ENCODE peak calls at places on chromosomes 1 and 21, in seven cellular contexts. W is amygdala, N is mucosa of gallbladder, Q is ovary, E is NCI-H2029 treated with DMSO at 0.1 percent for 48 hours, S is hepatocyte, R is ELF-1. T is an unnamed sample.

GRCh38 chr1:24424207-24424606 is 8.6 kb downstream of the NIPAL3 start:
- DNase-seq in W (no peak), N (no peak), Q (no peak), E (no peak), S (no peak), R (no peak), T (no peak)

GRCh38 chr21:34857874-34858273 is 189.1 kb downstream of the CLIC6 start:
- DNase-seq in W (no peak), N (no peak), Q (no peak), E (no peak), S (no peak), R (peak), T (no peak)

GRCh38 chr1:91809267-91809666 is 76.7 kb downstream of the TGFBR3 start:
- DNase-seq in W (no peak), N (no peak), Q (no peak), E (no peak), S (no peak), R (no peak), T (no peak)

GRCh38 chr1:10399487-10399917 is 638 bp downstream of the PGD start:
- DNase-seq in W (no peak), N (no peak), Q (no peak), E (no peak), S (peak), R (no peak), T (peak)

GRCh38 chr1:157181258-157181657 is 43.1 kb upstream of the ETV3 start:
- DNase-seq in W (no peak), N (no peak), Q (no peak), E (no peak), S (no peak), R (no peak), T (no peak)

GRCh38 chr1:167274061-167274460 is 53.4 kb downstream of the POU2F1 start:
- DNase-seq in W (no peak), N (no peak), Q (no peak), E (no peak), S (no peak), R (no peak), T (no peak)

GRCh38 chr1:178172939-178173338 is 79.0 kb downstream of the RASAL2 start:
- DNase-seq in W (no peak), N (no peak), Q (no peak), E (no peak), S (no peak), R (no peak), T (no peak)

GRCh38 chr1:172357753-172358152 is 62.7 kb upstream of the C1orf105 start:
- DNase-seq in W (no peak), N (no peak), Q (no peak), E (no peak), S (no peak), R (no peak), T (no peak)

GRCh38 chr1:12072741-12073140 is 9.6 kb downstream of the TNFRSF8 start:
- DNase-seq in W (no peak), N (no peak), Q (no peak), E (no peak), S (no peak), R (no peak), T (no peak)

GRCh38 chr1:31624354-31625179 is 7.1 kb downstream of the HCRTR1 start:
- DNase-seq in W (no peak), N (no peak), Q (no peak), E (no peak), S (no peak), R (no peak), T (no peak)

GRCh38 chr21:31173881-31174555 is 135.7 kb upstream of the KRTAP19-8 start:
- DNase-seq in W (no peak), N (peak), Q (no peak), E (no peak), S (no peak), R (peak), T (peak)

GRCh38 chr1:41547781-41548560 is 63.5 kb upstream of the EDN2 start:
- DNase-seq in W (no peak), N (no peak), Q (no peak), E (peak), S (no peak), R (no peak), T (no peak)

GRCh38 chr1:31572323-31573104 is 3.8 kb upstream of the TINAGL1 start:
- DNase-seq in W (no peak), N (peak), Q (no peak), E (no peak), S (no peak), R (no peak), T (no peak)

GRCh38 chr21:15034126-15034848 is 30.5 kb downstream of the NRIP1 start:
- DNase-seq in W (no peak), N (no peak), Q (no peak), E (no peak), S (no peak), R (no peak), T (no peak)

GRCh38 chr1:193799948-193800690 is 613.7 kb upstream of the B3GALT2 start:
- DNase-seq in W (no peak), N (no peak), Q (no peak), E (no peak), S (no peak), R (no peak), T (no peak)

GRCh38 chr1:208868554-208868953 is 624.4 kb upstream of the PLXNA2 start:
- DNase-seq in W (no peak), N (no peak), Q (no peak), E (no peak), S (no peak), R (no peak), T (no peak)

GRCh38 chr1:36883315-36883949 is 150.9 kb downstream of the GRIK3 start:
- DNase-seq in W (no peak), N (peak), Q (no peak), E (no peak), S (no peak), R (no peak), T (no peak)

GRCh38 chr1:192914696-192915095 is 105.9 kb downstream of the RGS2 start:
- DNase-seq in W (no peak), N (no peak), Q (no peak), E (no peak), S (no peak), R (no peak), T (no peak)

GRCh38 chr1:230171337-230172015 is 104.4 kb downstream of the GALNT2 start:
- DNase-seq in W (no peak), N (no peak), Q (no peak), E (no peak), S (no peak), R (no peak), T (no peak)

GRCh38 chr1:27523666-27524020 is 33.7 kb upstream of the WASF2 start:
- DNase-seq in W (no peak), N (no peak), Q (no peak), E (no peak), S (peak), R (no peak), T (no peak)

GRCh38 chr1:42177551-42177981 is 13.0 kb upstream of the GUCA2A start:
- DNase-seq in W (no peak), N (peak), Q (peak), E (peak), S (peak), R (no peak), T (no peak)

GRCh38 chr21:37770496-37770895 is 145.8 kb downstream of the KCNJ6 start:
- DNase-seq in W (no peak), N (no peak), Q (no peak), E (no peak), S (peak), R (no peak), T (no peak)

GRCh38 chr1:214603819-214604252 is 841 bp downstream of the CENPF start:
- DNase-seq in W (no peak), N (no peak), Q (no peak), E (no peak), S (no peak), R (peak), T (no peak)

GRCh38 chr1:65420590-65421340 is at the start of the genes LEPR and LEPROT:
- DNase-seq in W (no peak), N (no peak), Q (no peak), E (peak), S (no peak), R (peak), T (no peak)

GRCh38 chr1:189289346-189289745 is 1188.3 kb downstream of the BRINP3 start:
- DNase-seq in W (no peak), N (no peak), Q (no peak), E (no peak), S (no peak), R (no peak), T (no peak)

GRCh38 chr1:164495915-164496314 is 63.1 kb upstream of the PBX1 start:
- DNase-seq in W (no peak), N (no peak), Q (no peak), E (no peak), S (no peak), R (no peak), T (no peak)

GRCh38 chr21:42691901-42692559 is 38.6 kb downstream of the PDE9A start:
- DNase-seq in W (no peak), N (no peak), Q (no peak), E (no peak), S (no peak), R (no peak), T (no peak)

GRCh38 chr1:51946300-51946699 is 44.2 kb downstream of the RAB3B start:
- DNase-seq in W (no peak), N (no peak), Q (no peak), E (no peak), S (no peak), R (no peak), T (no peak)

GRCh38 chr1:164836614-164837018 is 277.6 kb downstream of the PBX1 start:
- DNase-seq in W (no peak), N (no peak), Q (peak), E (no peak), S (no peak), R (no peak), T (peak)

GRCh38 chr1:182731852-182732575 is 47.6 kb upstream of the RGS8 start:
- DNase-seq in W (no peak), N (no peak), Q (no peak), E (no peak), S (no peak), R (no peak), T (no peak)

GRCh38 chr1:92484472-92485373 is 2.0 kb downstream of the GFI1 start:
- DNase-seq in W (no peak), N (no peak), Q (no peak), E (peak), S (peak), R (peak), T (no peak)

GRCh38 chr1:32886012-32886827 is at the start of gene HPCA:
- DNase-seq in W (no peak), N (no peak), Q (peak), E (no peak), S (peak), R (peak), T (peak)

GRCh38 chr1:33902486-33903209 is 38.8 kb downstream of the HMGB4 start:
- DNase-seq in W (no peak), N (no peak), Q (no peak), E (no peak), S (no peak), R (no peak), T (no peak)

GRCh38 chr21:42426876-42427480 is 23.3 kb downstream of the UBASH3A start:
- DNase-seq in W (no peak), N (no peak), Q (no peak), E (no peak), S (peak), R (no peak), T (no peak)

GRCh38 chr1:48005254-48006162 is 8.3 kb upstream of the TRABD2B start:
- DNase-seq in W (no peak), N (no peak), Q (no peak), E (no peak), S (peak), R (no peak), T (no peak)

GRCh38 chr1:59204001-59204400 is 92.9 kb upstream of the FGGY start:
- DNase-seq in W (no peak), N (peak), Q (no peak), E (peak), S (no peak), R (no peak), T (peak)

GRCh38 chr1:45351508-45351907 is 11.3 kb upstream of the MUTYH start:
- DNase-seq in W (no peak), N (no peak), Q (no peak), E (no peak), S (no peak), R (no peak), T (no peak)

GRCh38 chr1:50418600-50419109 is 4.6 kb downstream of the DMRTA2 start:
- DNase-seq in W (no peak), N (no peak), Q (no peak), E (no peak), S (no peak), R (peak), T (no peak)